ENCODE peak calls at places on chromosomes 13 and 19, in seven cellular contexts. N is frontal cortex, L is caudate nucleus, P is COLO829, I is endodermal cell, E is NCI-H774, R is neural crest cell. M is an unnamed sample.

GRCh38 chr13:101621099-101621498 is 168.6 kb downstream of the ITGBL1 start:
- DNase-seq in N (no peak), L (no peak), P (no peak), I (no peak), E (no peak), R (no peak), M (no peak)

GRCh38 chr19:6489278-6490061 is 7.9 kb upstream of the DENND1C start:
- DNase-seq in N (no peak), L (peak), P (no peak), I (no peak), E (no peak), R (no peak), M (no peak)

GRCh38 chr19:30719991-30720329 is 347.8 kb downstream of the ZNF536 start:
- DNase-seq in N (no peak), L (no peak), P (no peak), I (peak), E (no peak), R (no peak), M (no peak)

GRCh38 chr19:30135797-30136196 is 193.8 kb downstream of the URI1 start:
- DNase-seq in N (no peak), L (no peak), P (no peak), I (no peak), E (no peak), R (no peak), M (no peak)

GRCh38 chr19:11639245-11639601 is 41.9 kb downstream of the ZNF627 start:
- DNase-seq in N (no peak), L (no peak), P (no peak), I (no peak), E (no peak), R (no peak), M (no peak)

GRCh38 chr19:45901432-45901903 is 945 bp downstream of the MYPOP start:
- DNase-seq in N (peak), L (no peak), P (no peak), I (peak), E (no peak), R (no peak), M (no peak)

GRCh38 chr13:74576504-74576903 is 442.3 kb upstream of the KLF12 start:
- DNase-seq in N (no peak), L (no peak), P (no peak), I (no peak), E (no peak), R (no peak), M (no peak)

GRCh38 chr13:53064721-53065120 is 36.1 kb downstream of the OLFM4 start:
- DNase-seq in N (no peak), L (no peak), P (no peak), I (no peak), E (no peak), R (no peak), M (no peak)

M was measured in T47D.